ENCODE peak calls at places on chromosomes 11 and 22, in eight cellular contexts. W, O, V, K, H, D, T and Q are unnamed samples.

GRCh38 chr11:74783241-74783871 is 34.7 kb downstream of the RNF169 start:
- DNase-seq in W (no peak), O (no peak), V (no peak), K (no peak), H (peak; percentile 46), D (peak; percentile 74), T (no peak), Q (no peak)

GRCh38 chr22:43090130-43090789 is 1.1 kb upstream of the TTLL1 start:
- DNase-seq in W (no peak), O (no peak), V (no peak), K (peak; percentile 64), H (peak; percentile 53), D (peak; percentile 78), T (no peak), Q (peak; percentile 95)

GRCh38 chr11:62664405-62665074 is 470 bp downstream of the C11orf98 start:
- DNase-seq in W (peak; percentile 60), O (peak; percentile 45), V (no peak), K (no peak), H (peak; percentile 65), D (no peak), T (no peak), Q (peak; percentile 38)

GRCh38 chr11:60880189-60880588 is 12.8 kb downstream of the ZP1 start:
- DNase-seq in W (no peak), O (no peak), V (no peak), K (no peak), H (no peak), D (no peak), T (no peak), Q (no peak)

GRCh38 chr11:72589802-72590761 is 84.1 kb downstream of the PDE2A start:
- DNase-seq in W (peak; percentile 85), O (no peak), V (peak; percentile 55), K (peak; percentile 72), H (no peak), D (no peak), T (no peak), Q (peak; percentile 26)

GRCh38 chr22:35611200-35611890 is 5.8 kb downstream of the MB start:
- DNase-seq in W (no peak), O (no peak), V (no peak), K (no peak), H (no peak), D (no peak), T (no peak), Q (no peak)

GRCh38 chr11:111923951-111924350 is 5.2 kb downstream of the C11orf52 start:
- DNase-seq in W (no peak), O (no peak), V (no peak), K (no peak), H (no peak), D (peak; percentile 30), T (peak; percentile 80), Q (no peak)

GRCh38 chr22:49930596-49931412 is 12.4 kb downstream of the CRELD2 start:
- DNase-seq in W (no peak), O (no peak), V (no peak), K (no peak), H (peak; percentile 78), D (peak; percentile 66), T (no peak), Q (peak; percentile 89)

GRCh38 chr22:24521791-24522245 is 26.7 kb downstream of the UPB1 start:
- DNase-seq in W (peak; percentile 61), O (no peak), V (no peak), K (peak; percentile 41), H (peak; percentile 36), D (peak; percentile 55), T (no peak), Q (peak; percentile 58)

GRCh38 chr11:79794057-79794456 is 353.2 kb upstream of the TENM4 start:
- DNase-seq in W (no peak), O (no peak), V (no peak), K (no peak), H (no peak), D (no peak), T (peak; percentile 19), Q (no peak)

GRCh38 chr11:13114566-13115465 is 105.7 kb downstream of the RASSF10 start:
- DNase-seq in W (peak; percentile 66), O (no peak), V (peak; percentile 41), K (peak; percentile 42), H (no peak), D (no peak), T (peak; percentile 78), Q (peak; percentile 74)

GRCh38 chr11:111417766-111418435 is 38.8 kb upstream of the POU2AF1 start:
- DNase-seq in W (no peak), O (no peak), V (no peak), K (peak; percentile 68), H (no peak), D (no peak), T (no peak), Q (peak; percentile 91)

GRCh38 chr11:131993291-131993690 is 622.9 kb downstream of the NTM start:
- DNase-seq in W (no peak), O (no peak), V (no peak), K (no peak), H (no peak), D (no peak), T (no peak), Q (no peak)

GRCh38 chr11:113026778-113027177 is 65.6 kb downstream of the NCAM1 start:
- DNase-seq in W (no peak), O (no peak), V (no peak), K (no peak), H (no peak), D (no peak), T (no peak), Q (no peak)

GRCh38 chr11:44964526-44965209 is 14.0 kb upstream of the TP53I11 start:
- DNase-seq in W (no peak), O (no peak), V (no peak), K (no peak), H (no peak), D (no peak), T (no peak), Q (no peak)

GRCh38 chr11:2276999-2277328 is 6.6 kb upstream of the ASCL2 start:
- DNase-seq in W (no peak), O (no peak), V (no peak), K (no peak), H (no peak), D (no peak), T (no peak), Q (no peak)

GRCh38 chr11:134634897-134635831 is 223.1 kb upstream of the B3GAT1 start:
- DNase-seq in W (no peak), O (no peak), V (no peak), K (no peak), H (no peak), D (no peak), T (no peak), Q (no peak)

GRCh38 chr11:44865866-44866272 is 84.8 kb downstream of the TP53I11 start:
- DNase-seq in W (no peak), O (no peak), V (no peak), K (peak; percentile 84), H (no peak), D (no peak), T (no peak), Q (no peak)

GRCh38 chr11:131785801-131786200 is 415.4 kb downstream of the NTM start:
- DNase-seq in W (no peak), O (no peak), V (no peak), K (no peak), H (no peak), D (no peak), T (no peak), Q (no peak)

GRCh38 chr11:1922411-1923113 is 3.1 kb downstream of the TNNT3 start:
- DNase-seq in W (no peak), O (no peak), V (no peak), K (peak; percentile 70), H (no peak), D (no peak), T (no peak), Q (no peak)

GRCh38 chr11:66325140-66325754 is 8.4 kb upstream of the CD248 start:
- DNase-seq in W (no peak), O (no peak), V (no peak), K (peak; percentile 46), H (no peak), D (no peak), T (no peak), Q (no peak)

GRCh38 chr11:75468534-75469340 is 35.7 kb upstream of the KLHL35 start:
- DNase-seq in W (no peak), O (no peak), V (peak; percentile 30), K (peak; percentile 92), H (no peak), D (no peak), T (no peak), Q (no peak)

GRCh38 chr11:95135155-95135554 is 45.5 kb downstream of the ENDOD1 start:
- DNase-seq in W (no peak), O (no peak), V (no peak), K (peak; percentile 64), H (no peak), D (no peak), T (no peak), Q (no peak)

GRCh38 chr11:19306570-19306969 is 65.8 kb upstream of the E2F8 start:
- DNase-seq in W (no peak), O (no peak), V (no peak), K (no peak), H (no peak), D (no peak), T (no peak), Q (no peak)

GRCh38 chr11:64763804-64764611 is 4.2 kb upstream of the PYGM start:
- DNase-seq in W (no peak), O (peak; percentile 47), V (no peak), K (peak; percentile 33), H (no peak), D (no peak), T (no peak), Q (no peak)

GRCh38 chr11:68053117-68053516 is 14.3 kb downstream of the TCIRG1 start:
- DNase-seq in W (no peak), O (no peak), V (no peak), K (peak; percentile 41), H (no peak), D (no peak), T (no peak), Q (no peak)